ENCODE peak calls at places on chromosomes 16 and 17, in five cellular contexts. One of them, this sample, is unnamed.
A peak's percentile ranks its signal among the peaks of the same experiment; 100 is the strongest.

GRCh38 chr16:85302018-85302847 is 190.0 kb upstream of the CIBAR2 start:
- DNase-seq in CD8-positive, alpha-beta T cell: no peak
- DNase-seq in foreskin fibroblast: no peak
- DNase-seq in coronary artery: no peak
- DNase-seq in cardiac fibroblast: no peak
- DNase-seq in this sample: no peak

GRCh38 chr16:10927497-10928112 is 14.7 kb downstream of the DEXI start:
- DNase-seq in cardiac fibroblast: no peak
- DNase-seq in coronary artery: no peak
- DNase-seq in foreskin fibroblast: no peak
- DNase-seq in CD8-positive, alpha-beta T cell: no peak
- DNase-seq in this sample: no peak

GRCh38 chr17:38727661-38728220 is 2.4 kb upstream of the CISD3 start:
- DNase-seq in coronary artery: no peak
- DNase-seq in cardiac fibroblast: no peak
- DNase-seq in CD8-positive, alpha-beta T cell: no peak
- DNase-seq in foreskin fibroblast: no peak
- DNase-seq in this sample: no peak

GRCh38 chr17:82380860-82381702 is 9.5 kb downstream of the UTS2R start:
- DNase-seq in coronary artery: no peak
- DNase-seq in foreskin fibroblast: no peak
- DNase-seq in CD8-positive, alpha-beta T cell: no peak
- DNase-seq in cardiac fibroblast: no peak
- DNase-seq in this sample: no peak

GRCh38 chr17:9074106-9074505 is 52.8 kb downstream of the NTN1 start:
- DNase-seq in coronary artery: no peak
- DNase-seq in CD8-positive, alpha-beta T cell: no peak
- DNase-seq in foreskin fibroblast: no peak
- DNase-seq in cardiac fibroblast: no peak
- DNase-seq in this sample: no peak

GRCh38 chr16:19354371-19354770 is 63.3 kb upstream of the TMC5 start:
- DNase-seq in cardiac fibroblast: no peak
- DNase-seq in coronary artery: no peak
- DNase-seq in CD8-positive, alpha-beta T cell: no peak
- DNase-seq in foreskin fibroblast: no peak
- DNase-seq in this sample: no peak

GRCh38 chr17:31269597-31269996 is 27.4 kb downstream of the OMG start:
- DNase-seq in foreskin fibroblast: peak; percentile 96
- DNase-seq in cardiac fibroblast: peak; percentile 81
- DNase-seq in CD8-positive, alpha-beta T cell: no peak
- DNase-seq in coronary artery: peak; percentile 74
- DNase-seq in this sample: no peak

GRCh38 chr17:44602390-44602789 is 45.1 kb downstream of the FZD2 start:
- DNase-seq in foreskin fibroblast: no peak
- DNase-seq in coronary artery: no peak
- DNase-seq in cardiac fibroblast: no peak
- DNase-seq in CD8-positive, alpha-beta T cell: no peak
- DNase-seq in this sample: no peak

GRCh38 chr17:45013021-45013997 is 38.1 kb downstream of the DCAKD start:
- DNase-seq in coronary artery: no peak
- DNase-seq in foreskin fibroblast: no peak
- DNase-seq in cardiac fibroblast: no peak
- DNase-seq in CD8-positive, alpha-beta T cell: no peak
- DNase-seq in this sample: no peak

GRCh38 chr17:45841883-45842525 is 2.7 kb upstream of the SPPL2C start:
- DNase-seq in cardiac fibroblast: no peak
- DNase-seq in CD8-positive, alpha-beta T cell: no peak
- DNase-seq in foreskin fibroblast: no peak
- DNase-seq in coronary artery: no peak
- DNase-seq in this sample: no peak

GRCh38 chr17:28598389-28598788 is 436 bp downstream of the SPAG5 start:
- DNase-seq in CD8-positive, alpha-beta T cell: no peak
- DNase-seq in coronary artery: peak; percentile 62
- DNase-seq in cardiac fibroblast: no peak
- DNase-seq in foreskin fibroblast: no peak
- DNase-seq in this sample: no peak

GRCh38 chr16:48901712-48902374 is 291.9 kb upstream of the N4BP1 start:
- DNase-seq in coronary artery: peak; percentile 33
- DNase-seq in cardiac fibroblast: no peak
- DNase-seq in foreskin fibroblast: no peak
- DNase-seq in CD8-positive, alpha-beta T cell: no peak
- DNase-seq in this sample: peak; percentile 33

GRCh38 chr16:81846105-81846504 is 67.0 kb downstream of the PLCG2 start:
- DNase-seq in coronary artery: no peak
- DNase-seq in foreskin fibroblast: no peak
- DNase-seq in CD8-positive, alpha-beta T cell: no peak
- DNase-seq in cardiac fibroblast: no peak
- DNase-seq in this sample: no peak

GRCh38 chr17:73595068-73595865 is 49.0 kb downstream of the SDK2 start:
- DNase-seq in CD8-positive, alpha-beta T cell: no peak
- DNase-seq in coronary artery: no peak
- DNase-seq in foreskin fibroblast: no peak
- DNase-seq in cardiac fibroblast: no peak
- DNase-seq in this sample: peak; percentile 71

GRCh38 chr16:22670044-22670536 is 143.9 kb upstream of the HS3ST2 start:
- DNase-seq in coronary artery: peak; percentile 62
- DNase-seq in foreskin fibroblast: no peak
- DNase-seq in CD8-positive, alpha-beta T cell: no peak
- DNase-seq in cardiac fibroblast: peak; percentile 29
- DNase-seq in this sample: no peak

GRCh38 chr16:23107878-23108277 is 41.4 kb downstream of the USP31 start:
- DNase-seq in cardiac fibroblast: no peak
- DNase-seq in foreskin fibroblast: no peak
- DNase-seq in CD8-positive, alpha-beta T cell: no peak
- DNase-seq in coronary artery: no peak
- DNase-seq in this sample: no peak

GRCh38 chr16:86061771-86062170 is 162.8 kb downstream of the IRF8 start:
- DNase-seq in coronary artery: no peak
- DNase-seq in cardiac fibroblast: no peak
- DNase-seq in CD8-positive, alpha-beta T cell: no peak
- DNase-seq in foreskin fibroblast: no peak
- DNase-seq in this sample: no peak

GRCh38 chr16:26491962-26492361 is 574.8 kb upstream of the C16orf82 start:
- DNase-seq in cardiac fibroblast: no peak
- DNase-seq in coronary artery: no peak
- DNase-seq in CD8-positive, alpha-beta T cell: no peak
- DNase-seq in foreskin fibroblast: no peak
- DNase-seq in this sample: no peak

GRCh38 chr16:10824111-10824893 is 5.7 kb upstream of the TVP23A start:
- DNase-seq in CD8-positive, alpha-beta T cell: no peak
- DNase-seq in cardiac fibroblast: no peak
- DNase-seq in foreskin fibroblast: no peak
- DNase-seq in coronary artery: no peak
- DNase-seq in this sample: no peak

GRCh38 chr17:50875074-50875473 is 8.9 kb upstream of the TOB1 start:
- DNase-seq in CD8-positive, alpha-beta T cell: no peak
- DNase-seq in coronary artery: no peak
- DNase-seq in foreskin fibroblast: no peak
- DNase-seq in cardiac fibroblast: no peak
- DNase-seq in this sample: no peak

GRCh38 chr17:69820881-69821473 is 254.0 kb upstream of the KCNJ16 start:
- DNase-seq in foreskin fibroblast: no peak
- DNase-seq in cardiac fibroblast: no peak
- DNase-seq in coronary artery: no peak
- DNase-seq in CD8-positive, alpha-beta T cell: no peak
- DNase-seq in this sample: no peak

GRCh38 chr17:10697092-10698081 is at the start of the genes ADPRM and SCO1:
- DNase-seq in CD8-positive, alpha-beta T cell: peak; percentile 88
- DNase-seq in cardiac fibroblast: peak; percentile 93
- DNase-seq in foreskin fibroblast: peak; percentile 93
- DNase-seq in coronary artery: peak; percentile 94
- DNase-seq in this sample: peak; percentile 94
- TF ChIP-seq CTCF in CD8-positive, alpha-beta T cell: no peak
- TF ChIP-seq CTCF in cardiac fibroblast: peak; percentile 43
- TF ChIP-seq CTCF in foreskin fibroblast: peak; percentile 57
- TF ChIP-seq CTCF in coronary artery: no peak
- TF ChIP-seq CTCF in this sample: no peak

DNA sequence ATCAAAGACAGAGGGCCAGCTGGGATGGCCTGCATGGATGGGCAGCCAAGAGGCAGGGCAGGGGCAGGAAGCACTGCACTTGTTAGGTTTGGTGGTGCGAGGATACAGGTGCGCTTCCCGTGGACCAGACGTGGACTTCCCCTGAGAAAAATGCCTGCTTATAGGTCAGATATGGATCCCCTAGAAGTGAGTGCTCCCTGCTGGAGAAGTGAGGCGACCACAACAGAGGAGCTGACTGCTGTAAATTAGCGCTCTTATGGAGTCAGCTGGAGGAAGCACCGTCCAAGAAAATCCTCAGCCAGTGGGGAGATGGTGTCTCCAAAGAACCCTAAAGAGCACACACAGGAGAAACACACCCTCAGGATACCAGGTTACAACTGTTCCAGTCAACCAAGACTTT is 27.7 kb upstream of the CCDC182 start:
- DNase-seq in coronary artery: no peak
- DNase-seq in CD8-positive, alpha-beta T cell: no peak
- DNase-seq in foreskin fibroblast: no peak
- DNase-seq in cardiac fibroblast: no peak
- DNase-seq in this sample: no peak
- TF ChIP-seq CTCF in coronary artery: no peak
- TF ChIP-seq CTCF in CD8-positive, alpha-beta T cell: no peak
- TF ChIP-seq CTCF in foreskin fibroblast: no peak
- TF ChIP-seq CTCF in cardiac fibroblast: no peak
- TF ChIP-seq CTCF in this sample: no peak

GRCh38 chr16:14559809-14560227 is 70.2 kb downstream of the PARN start:
- DNase-seq in CD8-positive, alpha-beta T cell: no peak
- DNase-seq in coronary artery: no peak
- DNase-seq in foreskin fibroblast: no peak
- DNase-seq in cardiac fibroblast: peak; percentile 32
- DNase-seq in this sample: no peak
- TF ChIP-seq CTCF in CD8-positive, alpha-beta T cell: no peak
- TF ChIP-seq CTCF in coronary artery: no peak
- TF ChIP-seq CTCF in foreskin fibroblast: no peak
- TF ChIP-seq CTCF in cardiac fibroblast: no peak
- TF ChIP-seq CTCF in this sample: no peak

GRCh38 chr16:76639685-76640289 is 362.6 kb downstream of the CNTNAP4 start:
- DNase-seq in cardiac fibroblast: peak; percentile 22
- DNase-seq in coronary artery: no peak
- DNase-seq in foreskin fibroblast: no peak
- DNase-seq in CD8-positive, alpha-beta T cell: no peak
- DNase-seq in this sample: peak; percentile 32
- TF ChIP-seq CTCF in cardiac fibroblast: no peak
- TF ChIP-seq CTCF in coronary artery: no peak
- TF ChIP-seq CTCF in foreskin fibroblast: no peak
- TF ChIP-seq CTCF in CD8-positive, alpha-beta T cell: no peak
- TF ChIP-seq CTCF in this sample: no peak

GRCh38 chr16:29804455-29805231 is 1.7 kb upstream of the MAZ start:
- DNase-seq in CD8-positive, alpha-beta T cell: no peak
- DNase-seq in cardiac fibroblast: peak; percentile 46
- DNase-seq in coronary artery: peak; percentile 81
- DNase-seq in foreskin fibroblast: no peak
- DNase-seq in this sample: no peak

GRCh38 chr16:29806096-29806579 is at the start of gene MAZ:
- DNase-seq in CD8-positive, alpha-beta T cell: peak; percentile 69
- DNase-seq in cardiac fibroblast: peak; percentile 93
- DNase-seq in coronary artery: no peak
- DNase-seq in foreskin fibroblast: no peak
- DNase-seq in this sample: no peak

GRCh38 chr16:29806641-29807425 is 504 bp downstream of the MAZ start:
- DNase-seq in coronary artery: peak; percentile 84
- DNase-seq in CD8-positive, alpha-beta T cell: no peak
- DNase-seq in foreskin fibroblast: no peak
- DNase-seq in cardiac fibroblast: peak; percentile 40
- DNase-seq in this sample: peak; percentile 68

GRCh38 chr16:29804020-29804419 is 2.3 kb upstream of the MAZ start:
- DNase-seq in cardiac fibroblast: no peak
- DNase-seq in coronary artery: no peak
- DNase-seq in foreskin fibroblast: no peak
- DNase-seq in CD8-positive, alpha-beta T cell: no peak
- DNase-seq in this sample: no peak

DNA sequence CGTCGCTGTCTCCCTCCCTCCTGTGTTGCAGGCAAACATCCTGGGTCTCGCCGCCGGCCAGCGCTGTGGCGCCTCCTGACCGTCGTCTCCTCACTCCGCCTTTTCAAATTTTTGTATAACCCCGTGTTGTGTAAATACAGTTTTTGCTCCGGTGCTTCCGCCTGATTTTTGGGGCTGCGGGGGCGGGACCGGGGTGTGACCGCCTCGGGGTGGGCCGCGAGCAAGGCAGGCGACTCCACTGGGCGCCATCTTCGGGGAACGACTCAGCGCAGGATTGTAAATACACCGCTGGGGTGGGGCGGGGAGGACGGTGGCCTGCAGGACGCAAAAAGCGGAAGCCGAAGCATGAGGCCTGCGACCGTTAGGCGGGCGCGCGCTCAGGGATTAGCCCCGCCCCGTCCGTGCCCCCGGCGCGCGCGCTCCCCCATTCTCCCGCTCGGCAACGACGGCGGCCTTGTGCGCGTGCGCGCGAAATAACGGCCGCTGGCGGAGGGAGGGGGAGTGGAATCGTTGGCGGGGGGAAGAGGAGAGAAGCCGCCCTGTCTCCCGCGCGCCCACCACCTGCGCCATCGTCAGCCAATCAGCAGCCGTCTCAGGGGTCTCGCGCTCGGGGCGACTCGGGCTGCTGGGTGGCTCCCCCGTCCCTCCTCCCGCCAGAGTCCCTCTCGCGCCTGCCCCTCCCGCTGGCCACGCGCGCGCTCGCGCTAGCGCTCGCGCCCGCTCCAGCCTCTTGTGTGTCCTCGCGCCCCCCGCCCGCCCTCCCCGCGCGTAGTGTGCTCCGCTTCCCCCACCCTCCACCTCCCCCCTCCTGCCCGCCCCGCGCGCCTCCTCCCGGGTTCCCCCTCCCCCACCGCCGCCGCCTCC is 865 bp upstream of the MAZ start:
- DNase-seq in foreskin fibroblast: peak; percentile 98
- DNase-seq in coronary artery: peak; percentile 99
- DNase-seq in CD8-positive, alpha-beta T cell: peak; percentile 96
- DNase-seq in cardiac fibroblast: peak; percentile 98
- DNase-seq in this sample: peak; percentile 99
- TF ChIP-seq CTCF in foreskin fibroblast: no peak
- TF ChIP-seq CTCF in coronary artery: no peak
- TF ChIP-seq CTCF in CD8-positive, alpha-beta T cell: no peak
- TF ChIP-seq CTCF in cardiac fibroblast: no peak
- TF ChIP-seq CTCF in this sample: no peak

This sample was measured in glutamatergic neuron.